ENCODE peak calls at places on chromosomes 6 and 20, in seven cellular contexts. Q is RWPE1; A is right atrium auricular region; E is heart right ventricle; H is activated naive CD8-positive, alpha-beta T cell treated with anti-CD3 and anti-CD28 coated beads, Interleukin-2, amount 50 U/mL, for 24 hours; N is AG09319; O is activated CD4-positive, alpha-beta T cell treated with anti-CD3 and anti-CD28 coated beads for 48 hours. F is an unnamed sample.

GRCh38 chr6:46215213-46215612 is 44.4 kb upstream of the ENPP5 start:
- DNase-seq in Q (no peak), A (no peak), E (no peak), H (no peak), N (no peak), O (no peak), F (no peak)

GRCh38 chr6:31879901-31880300 is 1.1 kb upstream of the SLC44A4 start:
- DNase-seq in Q (no peak), A (no peak), E (no peak), H (no peak), N (no peak), O (no peak), F (no peak)

GRCh38 chr20:62770111-62770910 is 26.0 kb upstream of the MRGBP start:
- DNase-seq in Q (no peak), A (no peak), E (no peak), H (no peak), N (no peak), O (no peak), F (no peak)

GRCh38 chr20:21111416-21111815 is 5.3 kb upstream of the LINC00237 start:
- DNase-seq in Q (no peak), A (no peak), E (no peak), H (no peak), N (no peak), O (no peak), F (no peak)

GRCh38 chr20:48189177-48189576 is 403.9 kb upstream of the SULF2 start:
- DNase-seq in Q (peak), A (no peak), E (no peak), H (no peak), N (peak), O (no peak), F (no peak)

GRCh38 chr20:64048402-64049044 is 916 bp downstream of the SOX18 start:
- DNase-seq in Q (no peak), A (no peak), E (no peak), H (no peak), N (no peak), O (no peak), F (no peak)

GRCh38 chr20:48329676-48330644 is 497.8 kb downstream of the PREX1 start:
- DNase-seq in Q (no peak), A (no peak), E (no peak), H (no peak), N (no peak), O (no peak), F (no peak)

GRCh38 chr20:41178904-41179432 is 41.6 kb downstream of the PLCG1 start:
- DNase-seq in Q (no peak), A (peak), E (peak), H (no peak), N (no peak), O (no peak), F (no peak)

GRCh38 chr6:100343678-100344077 is 121.0 kb downstream of the SIM1 start:
- DNase-seq in Q (no peak), A (no peak), E (no peak), H (no peak), N (no peak), O (no peak), F (no peak)